ENCODE peak calls at places on chromosome 3, in nine cellular contexts. One of them, this sample, is unnamed.

GRCh38 chr3:129708328-129708861 is 101.9 kb upstream of the PLXND1 start:
- DNase-seq in keratinocyte: no peak
- DNase-seq in SJCRH30: no peak
- DNase-seq in WERI-Rb-1: no peak
- DNase-seq in right lobe of liver: no peak
- DNase-seq in MM.1S: no peak
- DNase-seq in heart left ventricle: no peak
- DNase-seq in cardiac muscle cell: no peak
- DNase-seq in foreskin keratinocyte: no peak
- DNase-seq in this sample: no peak

GRCh38 chr3:193640728-193641127 is 47.7 kb downstream of the OPA1 start:
- DNase-seq in keratinocyte: no peak
- DNase-seq in SJCRH30: no peak
- DNase-seq in WERI-Rb-1: no peak
- DNase-seq in right lobe of liver: no peak
- DNase-seq in MM.1S: no peak
- DNase-seq in heart left ventricle: no peak
- DNase-seq in cardiac muscle cell: no peak
- DNase-seq in foreskin keratinocyte: no peak
- DNase-seq in this sample: no peak

GRCh38 chr3:133573629-133574194 is at the start of gene CDV3:
- DNase-seq in keratinocyte: no peak
- DNase-seq in SJCRH30: no peak
- DNase-seq in WERI-Rb-1: no peak
- DNase-seq in right lobe of liver: peak
- DNase-seq in MM.1S: no peak
- DNase-seq in heart left ventricle: no peak
- DNase-seq in cardiac muscle cell: peak
- DNase-seq in foreskin keratinocyte: no peak
- DNase-seq in this sample: no peak

GRCh38 chr3:149648525-149648924 is 9.3 kb downstream of the WWTR1 start:
- DNase-seq in keratinocyte: no peak
- DNase-seq in SJCRH30: no peak
- DNase-seq in WERI-Rb-1: no peak
- DNase-seq in right lobe of liver: no peak
- DNase-seq in MM.1S: no peak
- DNase-seq in heart left ventricle: no peak
- DNase-seq in cardiac muscle cell: no peak
- DNase-seq in foreskin keratinocyte: peak
- DNase-seq in this sample: no peak

GRCh38 chr3:139758654-139759291 is 81.0 kb upstream of the NMNAT3 start:
- DNase-seq in keratinocyte: no peak
- DNase-seq in SJCRH30: peak
- DNase-seq in WERI-Rb-1: peak
- DNase-seq in right lobe of liver: no peak
- DNase-seq in MM.1S: no peak
- DNase-seq in heart left ventricle: peak
- DNase-seq in cardiac muscle cell: peak
- DNase-seq in foreskin keratinocyte: no peak
- DNase-seq in this sample: no peak

GRCh38 chr3:189360291-189360690 is 188.5 kb downstream of the TPRG1 start:
- DNase-seq in keratinocyte: no peak
- DNase-seq in SJCRH30: no peak
- DNase-seq in WERI-Rb-1: no peak
- DNase-seq in right lobe of liver: no peak
- DNase-seq in MM.1S: no peak
- DNase-seq in heart left ventricle: no peak
- DNase-seq in cardiac muscle cell: no peak
- DNase-seq in foreskin keratinocyte: no peak
- DNase-seq in this sample: no peak

GRCh38 chr3:105564546-105565288 is 198.0 kb downstream of the ALCAM start:
- DNase-seq in keratinocyte: no peak
- DNase-seq in SJCRH30: no peak
- DNase-seq in WERI-Rb-1: no peak
- DNase-seq in right lobe of liver: no peak
- DNase-seq in MM.1S: no peak
- DNase-seq in heart left ventricle: no peak
- DNase-seq in cardiac muscle cell: no peak
- DNase-seq in foreskin keratinocyte: no peak
- DNase-seq in this sample: no peak

GRCh38 chr3:128263946-128264345 is 110.7 kb downstream of the EEFSEC start:
- DNase-seq in keratinocyte: no peak
- DNase-seq in SJCRH30: no peak
- DNase-seq in WERI-Rb-1: no peak
- DNase-seq in right lobe of liver: no peak
- DNase-seq in MM.1S: no peak
- DNase-seq in heart left ventricle: no peak
- DNase-seq in cardiac muscle cell: peak
- DNase-seq in foreskin keratinocyte: no peak
- DNase-seq in this sample: no peak

GRCh38 chr3:31431322-31431721 is 101.4 kb upstream of the STT3B start:
- DNase-seq in keratinocyte: no peak
- DNase-seq in SJCRH30: no peak
- DNase-seq in WERI-Rb-1: no peak
- DNase-seq in right lobe of liver: no peak
- DNase-seq in MM.1S: no peak
- DNase-seq in heart left ventricle: no peak
- DNase-seq in cardiac muscle cell: no peak
- DNase-seq in foreskin keratinocyte: no peak
- DNase-seq in this sample: no peak

GRCh38 chr3:141303481-141304223 is 64.7 kb upstream of the ZBTB38 start:
- DNase-seq in keratinocyte: peak
- DNase-seq in SJCRH30: peak
- DNase-seq in WERI-Rb-1: peak
- DNase-seq in right lobe of liver: no peak
- DNase-seq in MM.1S: peak
- DNase-seq in heart left ventricle: peak
- DNase-seq in cardiac muscle cell: peak
- DNase-seq in foreskin keratinocyte: peak
- DNase-seq in this sample: no peak

GRCh38 chr3:40801276-40801675 is 276.5 kb downstream of the ZNF621 start:
- DNase-seq in keratinocyte: no peak
- DNase-seq in SJCRH30: no peak
- DNase-seq in WERI-Rb-1: no peak
- DNase-seq in right lobe of liver: no peak
- DNase-seq in MM.1S: no peak
- DNase-seq in heart left ventricle: no peak
- DNase-seq in cardiac muscle cell: no peak
- DNase-seq in foreskin keratinocyte: no peak
- DNase-seq in this sample: no peak

GRCh38 chr3:74267583-74268184 is 346.8 kb downstream of the CNTN3 start:
- DNase-seq in keratinocyte: peak
- DNase-seq in SJCRH30: peak
- DNase-seq in WERI-Rb-1: peak
- DNase-seq in right lobe of liver: no peak
- DNase-seq in MM.1S: no peak
- DNase-seq in heart left ventricle: no peak
- DNase-seq in cardiac muscle cell: peak
- DNase-seq in foreskin keratinocyte: no peak
- DNase-seq in this sample: no peak

GRCh38 chr3:186137051-186137685 is 28.3 kb upstream of the ETV5 start:
- DNase-seq in keratinocyte: no peak
- DNase-seq in SJCRH30: no peak
- DNase-seq in WERI-Rb-1: no peak
- DNase-seq in right lobe of liver: no peak
- DNase-seq in MM.1S: no peak
- DNase-seq in heart left ventricle: no peak
- DNase-seq in cardiac muscle cell: no peak
- DNase-seq in foreskin keratinocyte: no peak
- DNase-seq in this sample: no peak

DNA sequence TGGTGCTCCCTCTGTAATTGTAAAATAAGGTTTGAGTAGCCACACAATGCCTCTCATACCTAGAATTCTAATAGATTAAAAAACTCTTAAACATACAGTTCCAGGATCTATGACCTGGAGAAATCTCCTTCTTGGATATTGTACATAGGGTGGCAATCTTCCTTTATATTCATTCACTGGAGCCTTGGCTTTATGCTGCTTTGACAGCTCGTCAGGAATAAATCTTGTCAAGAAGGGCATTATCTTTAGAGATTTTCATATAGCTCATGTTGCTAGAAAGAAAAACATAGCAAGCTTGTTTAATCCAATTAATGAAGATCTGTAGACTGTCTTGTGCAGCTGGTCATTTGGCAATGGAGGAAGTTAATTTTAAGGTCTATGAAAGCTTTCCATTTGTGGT is 131.1 kb downstream of the PYDC2 start:
- DNase-seq in keratinocyte: no peak
- DNase-seq in SJCRH30: no peak
- DNase-seq in WERI-Rb-1: no peak
- DNase-seq in right lobe of liver: no peak
- DNase-seq in MM.1S: no peak
- DNase-seq in heart left ventricle: no peak
- DNase-seq in cardiac muscle cell: no peak
- DNase-seq in foreskin keratinocyte: no peak
- DNase-seq in this sample: no peak
- H3K27ac ChIP-seq in keratinocyte: no peak
- H3K27ac ChIP-seq in SJCRH30: no peak
- H3K27ac ChIP-seq in WERI-Rb-1: no peak
- H3K27ac ChIP-seq in right lobe of liver: no peak
- H3K27ac ChIP-seq in MM.1S: no peak
- H3K27ac ChIP-seq in heart left ventricle: no peak
- H3K27ac ChIP-seq in cardiac muscle cell: no peak
- H3K27ac ChIP-seq in foreskin keratinocyte: no peak
- H3K27ac ChIP-seq in this sample: no peak

DNA sequence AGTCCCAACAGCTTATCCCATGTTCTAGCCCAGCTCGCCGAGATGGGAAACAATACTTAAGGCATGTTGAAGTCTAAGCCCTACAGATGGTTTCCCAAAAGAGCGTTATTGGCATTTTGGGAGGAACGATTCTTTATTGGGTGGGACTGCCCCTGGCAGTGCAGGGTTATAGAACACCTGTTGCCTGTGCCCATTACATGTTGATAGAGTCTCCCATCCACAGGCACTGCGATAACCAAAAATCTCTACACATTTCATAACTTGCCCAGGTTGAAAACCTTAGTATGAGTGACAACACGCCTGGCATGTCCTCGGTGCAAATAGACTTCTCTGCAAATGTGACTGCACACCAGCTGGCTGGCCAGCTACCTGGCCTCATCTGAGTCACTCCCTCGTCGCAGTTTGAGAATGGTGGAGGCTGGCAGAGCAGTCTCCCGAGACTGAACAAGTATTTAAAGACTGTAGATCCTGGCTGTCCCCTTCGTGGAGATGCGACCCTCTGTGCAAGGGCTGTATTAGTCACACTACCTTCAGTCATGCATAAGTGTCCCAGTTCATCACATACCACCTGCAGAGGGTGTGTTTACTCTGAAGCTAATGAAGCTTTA is 18.7 kb downstream of the ZNF80 start:
- DNase-seq in keratinocyte: no peak
- DNase-seq in SJCRH30: no peak
- DNase-seq in WERI-Rb-1: no peak
- DNase-seq in right lobe of liver: no peak
- DNase-seq in MM.1S: no peak
- DNase-seq in heart left ventricle: no peak
- DNase-seq in cardiac muscle cell: no peak
- DNase-seq in foreskin keratinocyte: no peak
- DNase-seq in this sample: no peak
- H3K27ac ChIP-seq in keratinocyte: no peak
- H3K27ac ChIP-seq in SJCRH30: no peak
- H3K27ac ChIP-seq in WERI-Rb-1: no peak
- H3K27ac ChIP-seq in right lobe of liver: no peak
- H3K27ac ChIP-seq in MM.1S: no peak
- H3K27ac ChIP-seq in heart left ventricle: no peak
- H3K27ac ChIP-seq in cardiac muscle cell: no peak
- H3K27ac ChIP-seq in foreskin keratinocyte: no peak
- H3K27ac ChIP-seq in this sample: no peak

GRCh38 chr3:14911651-14912050 is 35.7 kb upstream of the NR2C2 start:
- DNase-seq in keratinocyte: no peak
- DNase-seq in SJCRH30: no peak
- DNase-seq in WERI-Rb-1: no peak
- DNase-seq in right lobe of liver: no peak
- DNase-seq in MM.1S: no peak
- DNase-seq in heart left ventricle: no peak
- DNase-seq in cardiac muscle cell: no peak
- DNase-seq in foreskin keratinocyte: no peak
- DNase-seq in this sample: no peak

GRCh38 chr3:14913926-14914776 is 33.2 kb upstream of the NR2C2 start:
- DNase-seq in keratinocyte: no peak
- DNase-seq in SJCRH30: no peak
- DNase-seq in WERI-Rb-1: no peak
- DNase-seq in right lobe of liver: no peak
- DNase-seq in MM.1S: no peak
- DNase-seq in heart left ventricle: no peak
- DNase-seq in cardiac muscle cell: no peak
- DNase-seq in foreskin keratinocyte: no peak
- DNase-seq in this sample: peak

GRCh38 chr3:14914777-14915113 is 32.6 kb upstream of the NR2C2 start:
- DNase-seq in keratinocyte: no peak
- DNase-seq in SJCRH30: no peak
- DNase-seq in WERI-Rb-1: no peak
- DNase-seq in right lobe of liver: peak
- DNase-seq in MM.1S: no peak
- DNase-seq in heart left ventricle: no peak
- DNase-seq in cardiac muscle cell: no peak
- DNase-seq in foreskin keratinocyte: no peak
- DNase-seq in this sample: no peak

GRCh38 chr3:14915636-14916222 is 31.7 kb upstream of the NR2C2 start:
- DNase-seq in keratinocyte: no peak
- DNase-seq in SJCRH30: no peak
- DNase-seq in WERI-Rb-1: no peak
- DNase-seq in right lobe of liver: no peak
- DNase-seq in MM.1S: no peak
- DNase-seq in heart left ventricle: no peak
- DNase-seq in cardiac muscle cell: no peak
- DNase-seq in foreskin keratinocyte: no peak
- DNase-seq in this sample: peak

GRCh38 chr3:14913071-14913925 is 34.1 kb upstream of the NR2C2 start:
- DNase-seq in keratinocyte: no peak
- DNase-seq in SJCRH30: no peak
- DNase-seq in WERI-Rb-1: no peak
- DNase-seq in right lobe of liver: no peak
- DNase-seq in MM.1S: no peak
- DNase-seq in heart left ventricle: no peak
- DNase-seq in cardiac muscle cell: no peak
- DNase-seq in foreskin keratinocyte: no peak
- DNase-seq in this sample: no peak
- H3K27ac ChIP-seq in keratinocyte: no peak
- H3K27ac ChIP-seq in SJCRH30: no peak
- H3K27ac ChIP-seq in WERI-Rb-1: no peak
- H3K27ac ChIP-seq in right lobe of liver: no peak
- H3K27ac ChIP-seq in MM.1S: no peak
- H3K27ac ChIP-seq in heart left ventricle: no peak
- H3K27ac ChIP-seq in cardiac muscle cell: no peak
- H3K27ac ChIP-seq in foreskin keratinocyte: no peak
- H3K27ac ChIP-seq in this sample: no peak

DNA sequence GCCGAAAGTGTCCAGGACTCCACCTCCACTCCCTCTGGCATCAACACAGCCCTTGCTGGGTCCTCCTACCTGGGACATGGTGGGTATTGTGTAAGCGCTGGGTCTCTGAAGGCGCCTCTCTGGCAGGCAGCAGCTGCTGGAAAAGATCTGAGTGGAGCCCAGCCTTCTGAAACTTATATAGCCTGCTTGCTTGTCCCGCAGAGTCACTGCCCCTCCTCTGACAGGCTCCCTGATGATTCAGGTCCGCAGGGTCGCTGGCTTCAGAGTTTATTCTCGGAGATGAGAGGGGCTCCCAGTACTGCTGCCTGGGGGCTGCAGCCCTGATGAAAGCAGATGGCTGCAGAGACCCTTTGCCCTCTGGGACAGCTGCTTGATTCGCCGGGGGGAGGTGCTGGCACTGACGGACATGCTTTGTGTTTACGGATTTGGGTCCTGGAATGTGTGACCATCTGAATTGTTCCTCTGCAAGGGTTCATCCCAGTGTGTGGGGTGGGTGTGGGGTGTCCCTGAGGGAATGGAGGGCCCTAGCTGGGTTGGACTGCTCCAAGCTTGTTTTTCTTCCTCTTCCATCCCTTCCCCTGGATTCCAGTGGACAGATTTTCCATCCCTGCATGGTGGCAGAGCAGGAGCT is at the start of gene MUSTN1:
- DNase-seq in keratinocyte: no peak
- DNase-seq in SJCRH30: peak
- DNase-seq in WERI-Rb-1: no peak
- DNase-seq in right lobe of liver: peak
- DNase-seq in MM.1S: no peak
- DNase-seq in heart left ventricle: peak
- DNase-seq in cardiac muscle cell: peak
- DNase-seq in foreskin keratinocyte: no peak
- DNase-seq in this sample: no peak
- H3K27ac ChIP-seq in keratinocyte: no peak
- H3K27ac ChIP-seq in SJCRH30: peak
- H3K27ac ChIP-seq in WERI-Rb-1: no peak
- H3K27ac ChIP-seq in right lobe of liver: no peak
- H3K27ac ChIP-seq in MM.1S: no peak
- H3K27ac ChIP-seq in heart left ventricle: peak
- H3K27ac ChIP-seq in cardiac muscle cell: no peak
- H3K27ac ChIP-seq in foreskin keratinocyte: no peak
- H3K27ac ChIP-seq in this sample: peak

This sample was measured in upper lobe of right lung.